ENCODE peak calls at places on chromosomes 5 and 9, in four cellular contexts. P is psoas muscle, F is foreskin keratinocyte, H is AG04450. C is an unnamed sample.

GRCh38 chr9:120878188-120879130 is 1.5 kb upstream of the PHF19 start:
- DNase-seq in P (no peak), F (no peak), H (no peak), C (no peak)

GRCh38 chr9:135665795-135666189 is 2.7 kb downstream of the LCN9 start:
- DNase-seq in P (no peak), F (no peak), H (no peak), C (no peak)

GRCh38 chr5:10842823-10843222 is 81.8 kb upstream of the DAP start:
- DNase-seq in P (no peak), F (no peak), H (no peak), C (no peak)

GRCh38 chr5:10583663-10584572 is 20.0 kb downstream of the ANKRD33B start:
- DNase-seq in P (no peak), F (no peak), H (no peak), C (no peak)

GRCh38 chr5:60473654-60474053 is 226.3 kb downstream of the DEPDC1B start:
- DNase-seq in P (no peak), F (no peak), H (no peak), C (no peak)

GRCh38 chr5:36876965-36877666 is 547 bp downstream of the NIPBL start:
- DNase-seq in P (peak; percentile 68), F (peak; percentile 55), H (no peak), C (peak; percentile 72)

GRCh38 chr9:70475211-70475610 is 60.8 kb upstream of the KLF9 start:
- DNase-seq in P (no peak), F (no peak), H (no peak), C (no peak)

GRCh38 chr9:89477811-89478583 is 19.9 kb downstream of the SEMA4D start:
- DNase-seq in P (no peak), F (peak; percentile 7), H (no peak), C (peak; percentile 26)

GRCh38 chr5:135537271-135537670 is 1.5 kb upstream of the NEUROG1 start:
- DNase-seq in P (no peak), F (no peak), H (no peak), C (no peak)

GRCh38 chr9:109156705-109157104 is 10.3 kb downstream of the FRRS1L start:
- DNase-seq in P (no peak), F (no peak), H (no peak), C (no peak)

GRCh38 chr9:114163517-114163924 is 8.2 kb downstream of the COL27A1 start:
- DNase-seq in P (peak; percentile 49), F (no peak), H (no peak), C (no peak)

GRCh38 chr5:82595083-82595482 is 316.9 kb upstream of the RPS23 start:
- DNase-seq in P (no peak), F (no peak), H (no peak), C (peak; percentile 34)

GRCh38 chr5:15598294-15598902 is 98.4 kb downstream of the FBXL7 start:
- DNase-seq in P (no peak), F (no peak), H (no peak), C (peak; percentile 4)

GRCh38 chr5:78504726-78505431 is 143.7 kb downstream of the LHFPL2 start:
- DNase-seq in P (peak; percentile 86), F (peak; percentile 91), H (peak; percentile 99), C (peak; percentile 99)

GRCh38 chr9:82206490-82206889 is 217.9 kb downstream of the SPATA31D1 start:
- DNase-seq in P (no peak), F (no peak), H (no peak), C (peak; percentile 57)

GRCh38 chr5:134113572-134113907 is 941 bp upstream of the TCF7 start:
- DNase-seq in P (no peak), F (no peak), H (no peak), C (no peak)

GRCh38 chr9:97526895-97527575 is 25.6 kb downstream of the TMOD1 start:
- DNase-seq in P (no peak), F (no peak), H (no peak), C (no peak)

GRCh38 chr5:53071298-53071697 is 38.3 kb downstream of the MOCS2 start:
- DNase-seq in P (no peak), F (no peak), H (no peak), C (no peak)

GRCh38 chr5:9062873-9063272 is 483.0 kb downstream of the SEMA5A start:
- DNase-seq in P (no peak), F (no peak), H (no peak), C (no peak)

GRCh38 chr5:167587768-167588167 is 703.7 kb upstream of the WWC1 start:
- DNase-seq in P (no peak), F (no peak), H (no peak), C (peak; percentile 30)

GRCh38 chr5:107857785-107858184 is 187.0 kb upstream of the EFNA5 start:
- DNase-seq in P (no peak), F (no peak), H (no peak), C (no peak)

GRCh38 chr9:125121156-125121555 is 22.2 kb downstream of the SCAI start:
- DNase-seq in P (no peak), F (no peak), H (no peak), C (peak; percentile 6)

GRCh38 chr5:132233811-132234683 is 6.4 kb upstream of the P4HA2 start:
- DNase-seq in P (no peak), F (no peak), H (no peak), C (peak; percentile 44)

GRCh38 chr5:68246802-68247201 is 31.2 kb downstream of the PIK3R1 start:
- DNase-seq in P (no peak), F (no peak), H (no peak), C (no peak)

GRCh38 chr9:92917176-92917800 is 30.0 kb upstream of the FGD3 start:
- DNase-seq in P (no peak), F (no peak), H (no peak), C (no peak)

GRCh38 chr5:131224387-131225191 is 39.3 kb upstream of the CDC42SE2 start:
- DNase-seq in P (peak; percentile 18), F (no peak), H (no peak), C (no peak)

GRCh38 chr5:14226992-14227391 is 83.8 kb downstream of the TRIO start:
- DNase-seq in P (no peak), F (no peak), H (no peak), C (no peak)

GRCh38 chr9:78029601-78030552 is 1.7 kb downstream of the GNAQ start:
- DNase-seq in P (peak; percentile 18), F (no peak), H (no peak), C (no peak)

GRCh38 chr9:13721481-13722235 is 442.2 kb upstream of the MPDZ start:
- DNase-seq in P (no peak), F (no peak), H (peak; percentile 20), C (no peak)

DNA sequence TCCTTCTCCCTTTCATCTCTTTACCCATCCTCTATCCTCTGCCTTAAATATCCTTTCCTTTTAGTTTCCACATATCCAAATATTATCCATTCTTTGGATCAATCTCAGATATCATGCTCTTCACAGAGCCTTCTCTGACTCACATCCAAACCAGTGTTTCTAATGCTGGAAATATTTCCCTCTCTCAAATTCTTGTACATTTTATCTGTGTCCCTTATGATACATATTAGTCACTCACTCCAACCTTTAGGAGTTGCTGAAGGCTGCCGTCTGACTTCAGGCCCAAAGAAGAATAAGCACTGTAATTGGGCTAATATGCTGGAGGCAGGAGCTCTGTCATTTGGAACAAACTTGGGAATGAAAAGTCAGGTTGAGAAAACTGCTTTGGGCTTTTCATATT is 156.4 kb upstream of the RUSC2 start:
- DNase-seq in P (no peak), F (peak; percentile 12), H (peak; percentile 41), C (peak; percentile 41)
- H3K27me3 ChIP-seq in P (no peaks in the 10 kb centered on the region), F (no peaks in the 10 kb centered on the region), H (no peaks in the 10 kb centered on the region), C (no peaks in the 10 kb centered on the region)

DNA sequence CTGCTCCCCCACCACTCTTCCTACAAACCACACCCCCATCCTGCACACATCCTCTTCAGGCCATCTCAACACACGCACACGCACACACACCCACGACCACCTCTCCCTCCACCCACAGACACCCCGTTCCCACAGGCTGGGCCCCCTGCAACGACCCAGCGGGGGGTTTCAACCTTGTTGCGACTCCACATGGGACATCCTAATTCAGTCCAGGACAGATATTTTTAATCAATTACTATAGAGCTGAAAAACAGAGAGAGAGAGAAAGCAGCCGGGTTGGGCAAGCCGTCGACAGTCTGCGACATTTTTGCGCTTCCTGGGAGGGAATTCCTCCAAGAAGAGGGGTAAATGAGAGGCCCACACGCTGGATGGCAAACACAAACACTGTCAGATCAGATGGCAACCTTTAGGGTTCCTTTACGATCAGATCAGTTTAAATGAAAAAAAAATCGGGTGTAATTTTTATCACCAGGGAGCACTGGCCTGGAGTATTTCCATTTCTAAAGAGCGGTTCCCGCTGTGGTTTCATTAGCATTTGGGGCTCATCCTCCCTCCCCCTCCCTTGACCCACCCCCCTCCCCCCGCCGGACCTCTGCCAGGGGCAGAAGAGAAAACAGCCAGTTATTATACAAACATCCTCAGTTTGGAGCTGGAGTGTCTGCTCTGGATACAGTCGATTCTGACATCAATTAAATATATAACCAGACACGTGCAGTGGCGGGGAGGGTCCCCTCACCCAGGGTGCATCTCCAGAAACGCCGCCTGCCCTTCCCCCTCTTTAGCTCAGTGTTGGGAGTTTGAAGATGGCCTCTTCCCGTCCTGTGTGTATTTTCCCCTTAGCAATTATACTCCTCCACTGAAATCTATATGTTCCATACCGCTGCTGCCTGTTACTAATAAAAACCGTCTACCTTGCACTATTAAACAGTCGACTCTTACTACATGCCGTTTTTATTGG is 2.3 kb upstream of the IRX2 start:
- DNase-seq in P (no peak), F (no peak), H (no peak), C (peak; percentile 8)
- H3K27me3 ChIP-seq in P (peaks cover 8% of the 10 kb centered on the region), F (peaks cover 10% of the 10 kb centered on the region), H (peaks cover 58% of the 10 kb centered on the region), C (no peaks in the 10 kb centered on the region)

DNA sequence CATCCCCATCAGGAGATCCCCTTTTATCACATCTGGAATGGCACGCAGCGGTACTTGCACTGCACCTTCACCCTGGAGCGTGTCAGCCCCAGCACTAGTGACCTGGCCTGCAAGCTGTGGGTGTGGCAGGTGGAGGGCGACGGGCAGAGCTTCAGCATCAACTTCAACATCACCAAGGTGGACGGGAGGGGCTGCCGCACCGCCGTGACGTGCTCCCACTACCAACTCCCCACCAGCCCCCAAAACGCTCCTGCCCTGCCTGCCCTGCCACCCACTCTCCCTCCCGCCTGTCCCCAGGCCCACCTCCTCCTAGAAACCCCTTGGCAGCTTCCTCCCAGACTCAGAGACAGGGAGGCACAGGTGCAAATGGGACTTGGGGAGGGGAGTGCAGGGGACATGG is 20.7 kb downstream of the HK3 start:
- DNase-seq in P (no peak), F (no peak), H (no peak), C (no peak)
- H3K27me3 ChIP-seq in P (no peaks in the 10 kb centered on the region), F (peaks cover 40% of the 10 kb centered on the region), H (peaks cover 74% of the 10 kb centered on the region), C (no peaks in the 10 kb centered on the region)

GRCh38 chr5:174315871-174316270 is 270.4 kb downstream of the NSG2 start:
- DNase-seq in P (no peak), F (no peak), H (no peak), C (no peak)
- H3K27me3 ChIP-seq in P (no peaks in the 10 kb centered on the region), F (peaks cover 7% of the 10 kb centered on the region), H (peaks cover 8% of the 10 kb centered on the region), C (peaks cover 1% of the 10 kb centered on the region)

DNA sequence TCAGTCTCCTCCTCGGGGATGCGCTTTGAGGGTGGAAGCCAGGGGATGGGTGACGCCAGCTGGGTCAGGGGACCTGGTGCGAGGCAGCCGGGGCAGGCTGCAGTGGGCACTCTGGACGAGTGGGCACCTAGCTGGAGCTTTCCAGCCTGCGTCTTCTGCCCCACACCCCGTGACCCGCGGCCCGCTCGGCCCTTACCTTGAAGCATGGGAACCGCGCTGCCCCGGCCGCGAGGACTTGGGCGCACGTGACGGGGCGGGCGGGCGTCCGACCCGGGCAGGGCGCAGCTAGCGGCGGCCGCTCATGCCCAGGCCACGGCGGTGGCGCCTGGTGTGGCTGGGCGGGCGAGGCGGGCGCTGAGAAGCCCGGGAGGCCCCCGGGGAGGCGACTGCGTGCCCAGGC is 308 bp downstream of the FAM163B start:
- DNase-seq in P (no peak), F (no peak), H (no peak), C (no peak)
- H3K27me3 ChIP-seq in P (no peaks in the 10 kb centered on the region), F (peaks cover 78% of the 10 kb centered on the region), H (peaks cover 50% of the 10 kb centered on the region), C (peaks cover 30% of the 10 kb centered on the region)

GRCh38 chr5:98627121-98627520 is 146.3 kb upstream of the RGMB start:
- DNase-seq in P (no peak), F (no peak), H (no peak), C (no peak)

GRCh38 chr5:98624145-98624880 is 149.2 kb upstream of the RGMB start:
- DNase-seq in P (no peak), F (no peak), H (no peak), C (no peak)

GRCh38 chr5:98621821-98622220 is 151.6 kb upstream of the RGMB start:
- DNase-seq in P (no peak), F (no peak), H (no peak), C (no peak)
- H3K27me3 ChIP-seq in P (no peaks in the 10 kb centered on the region), F (no peaks in the 10 kb centered on the region), H (no peaks in the 10 kb centered on the region), C (no peaks in the 10 kb centered on the region)